ENCODE peak calls at places on chromosomes 5 and 9, in nine cellular contexts. I, J, D, S, F, T, P, R and L are unnamed samples.

GRCh38 chr5:43073597-43074546 is 33.8 kb upstream of the ANXA2R start:
- DNase-seq in I (peak), J (peak), D (no peak), S (peak), F (no peak), T (no peak), P (peak), R (no peak), L (peak)

GRCh38 chr5:16701134-16702094 is 84.6 kb upstream of the RETREG1 start:
- DNase-seq in I (no peak), J (no peak), D (no peak), S (no peak), F (no peak), T (no peak), P (no peak), R (no peak), L (no peak)

GRCh38 chr9:115973241-115973640 is 180.3 kb upstream of the PAPPA start:
- DNase-seq in I (no peak), J (no peak), D (no peak), S (peak), F (no peak), T (no peak), P (no peak), R (no peak), L (no peak)

GRCh38 chr5:101102506-101102905 is 199.4 kb upstream of the ST8SIA4 start:
- DNase-seq in I (no peak), J (no peak), D (no peak), S (no peak), F (no peak), T (no peak), P (no peak), R (no peak), L (no peak)

GRCh38 chr9:90943341-90943740 is 141.7 kb downstream of the SYK start:
- DNase-seq in I (no peak), J (peak), D (no peak), S (peak), F (no peak), T (no peak), P (no peak), R (no peak), L (no peak)

GRCh38 chr5:134079748-134080581 is 34.5 kb upstream of the TCF7 start:
- DNase-seq in I (no peak), J (no peak), D (no peak), S (no peak), F (no peak), T (peak), P (no peak), R (no peak), L (no peak)

GRCh38 chr5:57332350-57332749 is 150.3 kb downstream of the ACTBL2 start:
- DNase-seq in I (peak), J (no peak), D (no peak), S (no peak), F (no peak), T (no peak), P (no peak), R (no peak), L (no peak)

GRCh38 chr9:88953401-88954029 is 37.8 kb upstream of the S1PR3 start:
- DNase-seq in I (peak), J (peak), D (no peak), S (peak), F (peak), T (no peak), P (no peak), R (no peak), L (peak)

GRCh38 chr5:73321757-73322452 is 126.7 kb downstream of the FOXD1 start:
- DNase-seq in I (peak), J (peak), D (no peak), S (peak), F (peak), T (no peak), P (no peak), R (no peak), L (peak)

GRCh38 chr5:13735686-13736085 is 208.8 kb downstream of the DNAH5 start:
- DNase-seq in I (no peak), J (no peak), D (no peak), S (no peak), F (no peak), T (no peak), P (no peak), R (no peak), L (no peak)

GRCh38 chr5:100595152-100595811 is 60.1 kb downstream of the FAM174A start:
- DNase-seq in I (peak), J (peak), D (no peak), S (peak), F (peak), T (no peak), P (no peak), R (no peak), L (peak)

GRCh38 chr9:108867829-108868228 is 5.8 kb downstream of the ACTL7A start:
- DNase-seq in I (no peak), J (no peak), D (no peak), S (no peak), F (no peak), T (no peak), P (no peak), R (no peak), L (no peak)

GRCh38 chr9:7348692-7349091 is 450.9 kb downstream of the DMAC1 start:
- DNase-seq in I (no peak), J (no peak), D (no peak), S (no peak), F (no peak), T (no peak), P (no peak), R (no peak), L (no peak)

GRCh38 chr9:137316012-137316981 is 14.2 kb upstream of the NRARP start:
- DNase-seq in I (peak), J (no peak), D (no peak), S (no peak), F (no peak), T (peak), P (no peak), R (peak), L (peak)